ENCODE peak calls at places on chromosomes 16 and 17, in five cellular contexts. One of them, this sample, is unnamed.

GRCh38 chr17:78524870-78525510 is 52.2 kb downstream of the DNAH17 start:
- DNase-seq in cardiac fibroblast: no peak
- DNase-seq in WTC11: no peak
- DNase-seq in GM23338: no peak
- DNase-seq in CD8-positive, alpha-beta T cell: no peak
- DNase-seq in this sample: no peak

GRCh38 chr17:78988152-78988551 is 8.4 kb upstream of the LGALS3BP start:
- DNase-seq in GM23338: no peak
- DNase-seq in WTC11: no peak
- DNase-seq in cardiac fibroblast: peak
- DNase-seq in CD8-positive, alpha-beta T cell: no peak
- DNase-seq in this sample: no peak

GRCh38 chr17:81959362-81960129 is 1.4 kb downstream of the NOTUM start:
- DNase-seq in WTC11: peak
- DNase-seq in GM23338: peak
- DNase-seq in cardiac fibroblast: peak
- DNase-seq in CD8-positive, alpha-beta T cell: peak
- DNase-seq in this sample: peak

GRCh38 chr16:81553080-81553813 is 108.6 kb downstream of the CMIP start:
- DNase-seq in CD8-positive, alpha-beta T cell: no peak
- DNase-seq in WTC11: no peak
- DNase-seq in GM23338: no peak
- DNase-seq in cardiac fibroblast: no peak
- DNase-seq in this sample: no peak

GRCh38 chr17:1110844-1111598 is 68.8 kb downstream of the ABR start:
- DNase-seq in cardiac fibroblast: peak
- DNase-seq in CD8-positive, alpha-beta T cell: no peak
- DNase-seq in WTC11: no peak
- DNase-seq in GM23338: no peak
- DNase-seq in this sample: peak

GRCh38 chr16:66287916-66288315 is 78.6 kb upstream of the CDH5 start:
- DNase-seq in WTC11: no peak
- DNase-seq in GM23338: no peak
- DNase-seq in CD8-positive, alpha-beta T cell: no peak
- DNase-seq in cardiac fibroblast: no peak
- DNase-seq in this sample: no peak

GRCh38 chr17:72600934-72601333 is 480.1 kb downstream of the SOX9 start:
- DNase-seq in CD8-positive, alpha-beta T cell: no peak
- DNase-seq in WTC11: no peak
- DNase-seq in GM23338: no peak
- DNase-seq in cardiac fibroblast: peak
- DNase-seq in this sample: no peak

GRCh38 chr17:38663125-38663751 is 11.5 kb downstream of the EPOP start:
- DNase-seq in GM23338: peak
- DNase-seq in WTC11: peak
- DNase-seq in cardiac fibroblast: peak
- DNase-seq in CD8-positive, alpha-beta T cell: no peak
- DNase-seq in this sample: peak

GRCh38 chr16:25141648-25142047 is 30.1 kb downstream of the LCMT1 start:
- DNase-seq in WTC11: no peak
- DNase-seq in CD8-positive, alpha-beta T cell: no peak
- DNase-seq in cardiac fibroblast: peak
- DNase-seq in GM23338: no peak
- DNase-seq in this sample: no peak

GRCh38 chr17:28093999-28094716 is 51.7 kb downstream of the NLK start:
- DNase-seq in cardiac fibroblast: no peak
- DNase-seq in CD8-positive, alpha-beta T cell: no peak
- DNase-seq in GM23338: no peak
- DNase-seq in WTC11: no peak
- DNase-seq in this sample: no peak

GRCh38 chr17:76219670-76220383 is 20.5 kb downstream of the RNF157 start:
- DNase-seq in cardiac fibroblast: no peak
- DNase-seq in WTC11: no peak
- DNase-seq in GM23338: no peak
- DNase-seq in CD8-positive, alpha-beta T cell: no peak
- DNase-seq in this sample: no peak

GRCh38 chr16:48131201-48131600 is 24.6 kb downstream of the ABCC12 start:
- DNase-seq in cardiac fibroblast: no peak
- DNase-seq in GM23338: no peak
- DNase-seq in CD8-positive, alpha-beta T cell: no peak
- DNase-seq in WTC11: no peak
- DNase-seq in this sample: no peak

GRCh38 chr17:30165960-30166359 is 49.3 kb downstream of the NSRP1 start:
- DNase-seq in cardiac fibroblast: no peak
- DNase-seq in CD8-positive, alpha-beta T cell: no peak
- DNase-seq in GM23338: no peak
- DNase-seq in WTC11: no peak
- DNase-seq in this sample: no peak

GRCh38 chr17:50129946-50130777 is at the start of gene SAMD14:
- DNase-seq in cardiac fibroblast: no peak
- DNase-seq in WTC11: no peak
- DNase-seq in CD8-positive, alpha-beta T cell: no peak
- DNase-seq in GM23338: peak
- DNase-seq in this sample: no peak

GRCh38 chr17:47603830-47604229 is 45.9 kb upstream of the KPNB1 start:
- DNase-seq in CD8-positive, alpha-beta T cell: no peak
- DNase-seq in GM23338: no peak
- DNase-seq in cardiac fibroblast: no peak
- DNase-seq in WTC11: no peak
- DNase-seq in this sample: peak

GRCh38 chr16:22188595-22189442 is 17.3 kb upstream of the EEF2K start:
- DNase-seq in GM23338: peak
- DNase-seq in cardiac fibroblast: peak
- DNase-seq in CD8-positive, alpha-beta T cell: peak
- DNase-seq in WTC11: peak
- DNase-seq in this sample: peak

GRCh38 chr17:50939542-50939794 is 73.3 kb upstream of the TOB1 start:
- DNase-seq in cardiac fibroblast: no peak
- DNase-seq in WTC11: no peak
- DNase-seq in GM23338: no peak
- DNase-seq in CD8-positive, alpha-beta T cell: no peak
- DNase-seq in this sample: no peak

GRCh38 chr16:56616608-56617211 is 8.3 kb downstream of the MT2A start:
- DNase-seq in CD8-positive, alpha-beta T cell: no peak
- DNase-seq in cardiac fibroblast: no peak
- DNase-seq in WTC11: no peak
- DNase-seq in GM23338: no peak
- DNase-seq in this sample: no peak

GRCh38 chr17:46003907-46004748 is 5.1 kb downstream of the STH start:
- DNase-seq in CD8-positive, alpha-beta T cell: no peak
- DNase-seq in WTC11: no peak
- DNase-seq in cardiac fibroblast: peak
- DNase-seq in GM23338: no peak
- DNase-seq in this sample: peak

GRCh38 chr16:6453742-6454141 is 878.9 kb upstream of the RBFOX1 start:
- DNase-seq in GM23338: no peak
- DNase-seq in WTC11: no peak
- DNase-seq in CD8-positive, alpha-beta T cell: no peak
- DNase-seq in cardiac fibroblast: no peak
- DNase-seq in this sample: no peak

GRCh38 chr16:74448990-74449389 is 27.7 kb upstream of the CLEC18B start:
- DNase-seq in cardiac fibroblast: peak
- DNase-seq in GM23338: no peak
- DNase-seq in WTC11: no peak
- DNase-seq in CD8-positive, alpha-beta T cell: no peak
- DNase-seq in this sample: no peak

GRCh38 chr16:24138024-24138423 is 118.1 kb upstream of the CACNG3 start:
- DNase-seq in GM23338: peak
- DNase-seq in cardiac fibroblast: no peak
- DNase-seq in WTC11: peak
- DNase-seq in CD8-positive, alpha-beta T cell: no peak
- DNase-seq in this sample: no peak

GRCh38 chr17:66826856-66827255 is 8.1 kb upstream of the CACNG5 start:
- DNase-seq in cardiac fibroblast: no peak
- DNase-seq in CD8-positive, alpha-beta T cell: no peak
- DNase-seq in GM23338: no peak
- DNase-seq in WTC11: no peak
- DNase-seq in this sample: no peak

DNA sequence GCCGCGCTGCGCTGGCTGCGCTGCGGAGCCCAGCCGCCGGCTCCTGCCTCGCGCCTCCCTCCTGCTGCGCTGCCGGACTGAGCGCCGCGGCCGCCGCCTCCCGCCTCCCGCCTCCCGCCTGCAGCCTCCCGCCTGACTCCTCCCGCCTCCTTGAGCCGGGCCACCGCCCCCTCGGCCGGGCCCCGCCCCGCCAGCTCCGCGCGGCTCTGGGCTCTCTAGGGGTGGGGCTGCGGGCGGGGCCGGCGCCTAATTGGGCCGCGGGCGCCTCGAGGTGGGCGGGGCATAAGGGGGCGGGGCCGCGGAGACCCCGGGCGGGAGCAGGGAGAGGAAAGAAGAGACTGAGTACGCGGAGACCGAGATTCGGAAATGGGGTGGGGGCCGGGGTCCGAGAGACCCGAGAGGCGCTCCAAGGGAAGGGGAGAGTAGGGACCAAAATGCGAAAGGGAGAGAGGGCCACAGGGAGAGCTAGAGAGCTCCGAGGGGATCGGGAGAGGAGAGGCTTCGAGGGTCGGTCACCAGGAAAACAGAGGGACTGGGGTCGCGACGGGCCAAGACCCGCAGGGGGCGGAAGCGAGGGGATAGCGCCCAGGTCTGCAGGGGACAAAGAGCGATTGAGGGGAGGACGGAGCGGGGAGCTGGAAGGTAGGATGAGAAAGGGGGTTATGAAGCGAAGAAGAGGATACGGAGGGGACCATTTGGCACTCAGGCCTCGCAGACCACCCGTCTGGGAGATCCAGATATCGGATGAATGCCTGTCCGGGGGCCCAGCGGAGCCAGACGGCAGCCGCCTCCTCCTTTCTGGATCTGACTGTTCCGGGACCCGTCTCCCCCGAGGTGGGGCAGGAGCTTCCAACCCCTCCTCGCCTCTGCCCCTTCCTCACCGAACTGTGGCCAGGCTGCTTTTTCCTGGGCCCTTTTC is at the start of gene C1QL1:
- DNase-seq in CD8-positive, alpha-beta T cell: peak
- DNase-seq in GM23338: peak
- DNase-seq in cardiac fibroblast: peak
- DNase-seq in WTC11: peak
- DNase-seq in this sample: peak
- TF ChIP-seq CTCF in CD8-positive, alpha-beta T cell: no peak
- TF ChIP-seq CTCF in GM23338: peak
- TF ChIP-seq CTCF in cardiac fibroblast: peak
- TF ChIP-seq CTCF in WTC11: no peak
- TF ChIP-seq CTCF in this sample: peak

DNA sequence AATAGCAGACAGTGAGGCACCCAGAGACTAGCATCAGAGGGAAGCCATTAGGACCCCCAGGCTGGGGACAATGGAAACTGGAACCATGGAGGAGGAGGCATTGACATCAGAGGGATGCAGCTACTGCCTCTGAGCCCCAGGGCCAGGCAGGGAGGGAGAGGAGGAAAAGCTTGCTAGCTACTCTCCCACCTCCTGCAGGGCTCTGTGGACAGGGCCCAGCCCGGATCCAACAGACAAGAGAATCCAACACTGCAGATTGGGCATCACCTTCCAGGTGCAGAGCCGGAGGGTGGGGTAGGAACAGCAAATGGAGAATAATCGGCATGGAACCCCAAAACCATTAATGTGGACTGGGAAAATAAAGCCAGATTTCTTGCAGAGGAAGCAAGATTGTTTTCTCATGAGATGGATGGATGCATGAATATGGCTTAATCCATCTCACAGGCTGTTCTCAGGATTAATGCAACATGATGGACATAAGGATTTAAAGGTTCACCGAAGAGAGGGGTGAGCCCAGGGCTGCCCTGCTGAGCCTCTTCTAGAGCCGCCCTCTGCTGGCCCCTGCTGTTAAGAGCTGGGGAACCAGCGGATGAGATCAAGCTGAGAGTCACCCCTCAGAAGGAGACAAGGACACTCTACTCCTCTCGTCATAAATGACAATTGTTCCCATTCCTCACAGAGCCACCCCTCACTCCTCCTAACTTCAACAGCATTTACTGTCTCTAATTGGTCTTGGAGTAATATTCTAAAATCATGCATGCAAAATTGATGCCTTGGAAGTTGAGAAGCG is 48.8 kb downstream of the DNAH3 start:
- DNase-seq in CD8-positive, alpha-beta T cell: peak
- DNase-seq in cardiac fibroblast: peak
- DNase-seq in GM23338: peak
- DNase-seq in WTC11: peak
- DNase-seq in this sample: peak
- TF ChIP-seq CTCF in CD8-positive, alpha-beta T cell: peak
- TF ChIP-seq CTCF in cardiac fibroblast: peak
- TF ChIP-seq CTCF in GM23338: peak
- TF ChIP-seq CTCF in WTC11: peak
- TF ChIP-seq CTCF in this sample: peak

DNA sequence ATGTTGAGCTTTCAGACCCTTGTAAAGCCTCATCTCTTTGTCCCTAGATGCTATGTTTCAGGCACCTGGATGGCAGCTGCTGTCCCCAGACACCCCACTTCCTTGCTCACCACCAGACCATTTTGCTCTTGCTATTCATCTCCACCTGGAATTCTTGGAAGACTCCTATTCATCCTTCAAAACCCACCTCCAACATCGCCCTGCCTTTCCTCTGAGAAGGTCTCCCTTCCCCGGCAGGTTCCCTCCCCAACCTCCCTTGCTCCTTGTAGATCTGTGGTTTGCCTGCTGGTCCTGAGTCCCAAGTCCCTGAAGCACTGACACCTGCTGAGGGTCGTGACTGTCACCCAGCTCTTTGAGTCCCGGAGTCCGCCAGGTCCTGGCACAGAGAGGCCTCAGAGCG is 9.9 kb downstream of the ZNF469 start:
- DNase-seq in CD8-positive, alpha-beta T cell: no peak
- DNase-seq in GM23338: no peak
- DNase-seq in WTC11: no peak
- DNase-seq in cardiac fibroblast: no peak
- DNase-seq in this sample: no peak
- TF ChIP-seq CTCF in CD8-positive, alpha-beta T cell: no peak
- TF ChIP-seq CTCF in GM23338: no peak
- TF ChIP-seq CTCF in WTC11: no peak
- TF ChIP-seq CTCF in cardiac fibroblast: no peak
- TF ChIP-seq CTCF in this sample: no peak

DNA sequence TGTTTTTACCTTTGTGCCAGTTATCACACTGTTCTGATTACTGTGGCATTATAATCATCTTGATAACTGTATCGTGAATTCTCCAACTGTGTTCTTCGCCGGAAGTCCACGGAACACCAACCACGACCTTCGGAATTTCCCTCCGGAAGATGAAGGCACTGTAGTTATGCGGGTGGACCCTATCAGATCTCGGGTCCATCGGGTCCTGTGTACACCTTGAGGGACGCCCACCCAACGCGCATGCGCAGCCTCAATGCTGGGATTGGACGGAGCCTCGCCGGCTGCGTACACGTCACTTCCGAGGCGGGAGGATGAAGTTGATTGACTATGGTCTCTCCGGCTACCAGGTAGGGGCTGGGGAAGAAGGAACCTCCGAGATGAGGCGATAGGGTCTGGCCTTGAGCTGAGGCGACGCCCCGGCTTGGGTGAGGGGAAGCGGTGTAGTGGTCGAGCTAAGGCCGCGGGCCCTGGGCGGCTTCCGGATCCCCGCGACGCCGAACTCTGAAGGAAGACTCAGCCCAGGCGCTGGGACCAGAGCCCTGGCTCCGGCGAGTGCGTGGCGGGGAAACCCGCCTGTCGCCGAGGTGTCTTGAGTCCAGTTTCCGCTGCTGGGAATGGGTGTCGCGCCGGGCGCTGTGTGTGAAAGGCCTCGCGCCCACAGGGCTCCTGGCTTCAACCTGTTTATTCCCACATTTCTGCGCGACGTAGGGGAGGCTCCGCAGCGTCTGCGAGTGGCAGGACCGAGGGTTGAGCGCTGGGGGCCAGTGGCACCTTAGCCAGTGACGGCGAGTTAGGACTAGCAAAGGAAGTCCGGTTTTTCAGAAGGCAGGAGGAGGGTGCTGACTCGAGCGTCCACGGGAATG is at the start of gene DHRS7B:
- DNase-seq in GM23338: peak
- DNase-seq in WTC11: peak
- DNase-seq in cardiac fibroblast: peak
- DNase-seq in CD8-positive, alpha-beta T cell: peak
- DNase-seq in this sample: peak
- TF ChIP-seq CTCF in GM23338: no peak
- TF ChIP-seq CTCF in WTC11: no peak
- TF ChIP-seq CTCF in cardiac fibroblast: no peak
- TF ChIP-seq CTCF in CD8-positive, alpha-beta T cell: no peak
- TF ChIP-seq CTCF in this sample: no peak

This sample was measured in BE2C.